ENCODE peak calls at places on chromosomes 4 and X, in eight cellular contexts. One of them, this sample, is unnamed.

GRCh38 chr4:186570193-186570996 is 15.0 kb upstream of the MTNR1A start:
- DNase-seq in BJ: peak; percentile 18
- DNase-seq in fibroblast of mammary gland: peak; percentile 19
- DNase-seq in kidney: no peak
- DNase-seq in epithelial cell of esophagus: peak; percentile 62
- DNase-seq in lung: no peak
- DNase-seq in cardiac muscle cell: peak; percentile 32
- DNase-seq in right lobe of liver: no peak
- DNase-seq in this sample: peak; percentile 74

GRCh38 chr4:68499021-68499420 is 51.8 kb downstream of the TMPRSS11E start:
- DNase-seq in BJ: no peak
- DNase-seq in fibroblast of mammary gland: no peak
- DNase-seq in kidney: no peak
- DNase-seq in epithelial cell of esophagus: no peak
- DNase-seq in lung: no peak
- DNase-seq in cardiac muscle cell: no peak
- DNase-seq in right lobe of liver: no peak
- DNase-seq in this sample: no peak

GRCh38 chr4:171031338-171031737 is 781.9 kb upstream of the GALNTL6 start:
- DNase-seq in BJ: no peak
- DNase-seq in fibroblast of mammary gland: no peak
- DNase-seq in kidney: no peak
- DNase-seq in epithelial cell of esophagus: no peak
- DNase-seq in lung: no peak
- DNase-seq in cardiac muscle cell: no peak
- DNase-seq in right lobe of liver: no peak
- DNase-seq in this sample: no peak

GRCh38 chr4:114383721-114384120 is 214.9 kb upstream of the UGT8 start:
- DNase-seq in BJ: peak; percentile 56
- DNase-seq in fibroblast of mammary gland: peak; percentile 91
- DNase-seq in kidney: no peak
- DNase-seq in epithelial cell of esophagus: peak; percentile 51
- DNase-seq in lung: no peak
- DNase-seq in cardiac muscle cell: no peak
- DNase-seq in right lobe of liver: no peak
- DNase-seq in this sample: no peak

GRCh38 chrX:65697915-65698796 is 30.7 kb downstream of the MSN start:
- DNase-seq in BJ: no peak
- DNase-seq in fibroblast of mammary gland: no peak
- DNase-seq in kidney: peak; percentile 84
- DNase-seq in epithelial cell of esophagus: no peak
- DNase-seq in lung: peak; percentile 58
- DNase-seq in cardiac muscle cell: no peak
- DNase-seq in right lobe of liver: peak; percentile 57
- DNase-seq in this sample: no peak

GRCh38 chr4:27412617-27413016 is 552.0 kb downstream of the STIM2 start:
- DNase-seq in BJ: no peak
- DNase-seq in fibroblast of mammary gland: no peak
- DNase-seq in kidney: no peak
- DNase-seq in epithelial cell of esophagus: peak; percentile 13
- DNase-seq in lung: no peak
- DNase-seq in cardiac muscle cell: no peak
- DNase-seq in right lobe of liver: no peak
- DNase-seq in this sample: no peak

GRCh38 chr4:8210631-8211030 is 11.5 kb downstream of the SH3TC1 start:
- DNase-seq in BJ: no peak
- DNase-seq in fibroblast of mammary gland: no peak
- DNase-seq in kidney: peak; percentile 50
- DNase-seq in epithelial cell of esophagus: no peak
- DNase-seq in lung: no peak
- DNase-seq in cardiac muscle cell: no peak
- DNase-seq in right lobe of liver: no peak
- DNase-seq in this sample: no peak

GRCh38 chrX:57451426-57452020 is 140.3 kb upstream of the ZXDB start:
- DNase-seq in BJ: no peak
- DNase-seq in fibroblast of mammary gland: no peak
- DNase-seq in kidney: no peak
- DNase-seq in epithelial cell of esophagus: no peak
- DNase-seq in lung: no peak
- DNase-seq in cardiac muscle cell: no peak
- DNase-seq in right lobe of liver: no peak
- DNase-seq in this sample: no peak

GRCh38 chr4:113436360-113436759 is 325.2 kb downstream of the CAMK2D start:
- DNase-seq in BJ: peak; percentile 52
- DNase-seq in fibroblast of mammary gland: peak; percentile 88
- DNase-seq in kidney: no peak
- DNase-seq in epithelial cell of esophagus: no peak
- DNase-seq in lung: no peak
- DNase-seq in cardiac muscle cell: no peak
- DNase-seq in right lobe of liver: no peak
- DNase-seq in this sample: no peak

GRCh38 chr4:12879500-12879899 is 604.6 kb downstream of the RAB28 start:
- DNase-seq in BJ: no peak
- DNase-seq in fibroblast of mammary gland: no peak
- DNase-seq in kidney: no peak
- DNase-seq in epithelial cell of esophagus: no peak
- DNase-seq in lung: no peak
- DNase-seq in cardiac muscle cell: no peak
- DNase-seq in right lobe of liver: no peak
- DNase-seq in this sample: no peak

GRCh38 chr4:67983333-67983732 is 20.0 kb upstream of the TMPRSS11A start:
- DNase-seq in BJ: no peak
- DNase-seq in fibroblast of mammary gland: peak; percentile 11
- DNase-seq in kidney: no peak
- DNase-seq in epithelial cell of esophagus: peak; percentile 88
- DNase-seq in lung: no peak
- DNase-seq in cardiac muscle cell: no peak
- DNase-seq in right lobe of liver: no peak
- DNase-seq in this sample: no peak

GRCh38 chr4:88522702-88523324 is 763 bp downstream of the PYURF start:
- DNase-seq in BJ: no peak
- DNase-seq in fibroblast of mammary gland: peak; percentile 41
- DNase-seq in kidney: peak; percentile 74
- DNase-seq in epithelial cell of esophagus: peak; percentile 43
- DNase-seq in lung: no peak
- DNase-seq in cardiac muscle cell: peak; percentile 41
- DNase-seq in right lobe of liver: peak; percentile 56
- DNase-seq in this sample: no peak

GRCh38 chr4:26346203-26346620 is 25.4 kb downstream of the RBPJ start:
- DNase-seq in BJ: no peak
- DNase-seq in fibroblast of mammary gland: peak; percentile 42
- DNase-seq in kidney: no peak
- DNase-seq in epithelial cell of esophagus: no peak
- DNase-seq in lung: no peak
- DNase-seq in cardiac muscle cell: no peak
- DNase-seq in right lobe of liver: no peak
- DNase-seq in this sample: peak; percentile 43

GRCh38 chr4:66688674-66689073 is 856.6 kb downstream of the CENPC start:
- DNase-seq in BJ: no peak
- DNase-seq in fibroblast of mammary gland: peak; percentile 15
- DNase-seq in kidney: no peak
- DNase-seq in epithelial cell of esophagus: peak; percentile 49
- DNase-seq in lung: no peak
- DNase-seq in cardiac muscle cell: peak; percentile 24
- DNase-seq in right lobe of liver: no peak
- DNase-seq in this sample: no peak

GRCh38 chr4:184168406-184169019 is 49.2 kb downstream of the ENPP6 start:
- DNase-seq in BJ: no peak
- DNase-seq in fibroblast of mammary gland: peak; percentile 47
- DNase-seq in kidney: peak; percentile 89
- DNase-seq in epithelial cell of esophagus: peak; percentile 52
- DNase-seq in lung: peak; percentile 65
- DNase-seq in cardiac muscle cell: peak; percentile 85
- DNase-seq in right lobe of liver: peak; percentile 82
- DNase-seq in this sample: no peak

GRCh38 chr4:122908223-122908622 is 14.2 kb downstream of the NUDT6 start:
- DNase-seq in BJ: no peak
- DNase-seq in fibroblast of mammary gland: no peak
- DNase-seq in kidney: no peak
- DNase-seq in epithelial cell of esophagus: no peak
- DNase-seq in lung: no peak
- DNase-seq in cardiac muscle cell: no peak
- DNase-seq in right lobe of liver: no peak
- DNase-seq in this sample: no peak

GRCh38 chr4:176735300-176735699 is 57.4 kb downstream of the VEGFC start:
- DNase-seq in BJ: no peak
- DNase-seq in fibroblast of mammary gland: peak; percentile 78
- DNase-seq in kidney: no peak
- DNase-seq in epithelial cell of esophagus: peak; percentile 20
- DNase-seq in lung: no peak
- DNase-seq in cardiac muscle cell: peak; percentile 17
- DNase-seq in right lobe of liver: no peak
- DNase-seq in this sample: no peak

GRCh38 chr4:89640620-89641366 is 196.2 kb downstream of the SNCA start:
- DNase-seq in BJ: no peak
- DNase-seq in fibroblast of mammary gland: peak; percentile 64
- DNase-seq in kidney: peak; percentile 62
- DNase-seq in epithelial cell of esophagus: peak; percentile 64
- DNase-seq in lung: no peak
- DNase-seq in cardiac muscle cell: peak; percentile 86
- DNase-seq in right lobe of liver: peak; percentile 55
- DNase-seq in this sample: no peak
- TF ChIP-seq CTCF in BJ: peak; percentile 86
- TF ChIP-seq CTCF in fibroblast of mammary gland: peak; percentile 72
- TF ChIP-seq CTCF in kidney: peak; percentile 38
- TF ChIP-seq CTCF in epithelial cell of esophagus: peak; percentile 62
- TF ChIP-seq CTCF in lung: no peak
- TF ChIP-seq CTCF in cardiac muscle cell: peak; percentile 76
- TF ChIP-seq CTCF in right lobe of liver: peak; percentile 55
- TF ChIP-seq CTCF in this sample: peak; percentile 81

GRCh38 chr4:4249876-4250275 is 1.9 kb upstream of the TMEM128 start:
- DNase-seq in BJ: no peak
- DNase-seq in fibroblast of mammary gland: no peak
- DNase-seq in kidney: no peak
- DNase-seq in epithelial cell of esophagus: no peak
- DNase-seq in lung: no peak
- DNase-seq in cardiac muscle cell: no peak
- DNase-seq in right lobe of liver: no peak
- DNase-seq in this sample: no peak
- H3K4me3 ChIP-seq in BJ: no peak overlapping the region
- H3K4me3 ChIP-seq in fibroblast of mammary gland: no peak overlapping the region
- H3K4me3 ChIP-seq in kidney: no peak overlapping the region
- H3K4me3 ChIP-seq in epithelial cell of esophagus: no peak overlapping the region
- H3K4me3 ChIP-seq in lung: no peak overlapping the region
- H3K4me3 ChIP-seq in cardiac muscle cell: no peak overlapping the region
- H3K4me3 ChIP-seq in right lobe of liver: no peak overlapping the region
- H3K4me3 ChIP-seq in this sample: no peak overlapping the region

GRCh38 chr4:6071959-6072720 is 53.9 kb upstream of the C4orf50 start:
- DNase-seq in BJ: no peak
- DNase-seq in fibroblast of mammary gland: no peak
- DNase-seq in kidney: no peak
- DNase-seq in epithelial cell of esophagus: no peak
- DNase-seq in lung: no peak
- DNase-seq in cardiac muscle cell: no peak
- DNase-seq in right lobe of liver: peak; percentile 60
- DNase-seq in this sample: no peak

GRCh38 chr4:6079965-6080364 is 61.7 kb upstream of the C4orf50 start:
- DNase-seq in BJ: no peak
- DNase-seq in fibroblast of mammary gland: no peak
- DNase-seq in kidney: no peak
- DNase-seq in epithelial cell of esophagus: no peak
- DNase-seq in lung: no peak
- DNase-seq in cardiac muscle cell: no peak
- DNase-seq in right lobe of liver: no peak
- DNase-seq in this sample: no peak

GRCh38 chr4:6074723-6075122 is 56.5 kb upstream of the C4orf50 start:
- DNase-seq in BJ: no peak
- DNase-seq in fibroblast of mammary gland: no peak
- DNase-seq in kidney: no peak
- DNase-seq in epithelial cell of esophagus: no peak
- DNase-seq in lung: no peak
- DNase-seq in cardiac muscle cell: no peak
- DNase-seq in right lobe of liver: no peak
- DNase-seq in this sample: no peak

GRCh38 chr4:6071191-6071958 is 53.1 kb upstream of the C4orf50 start:
- DNase-seq in BJ: no peak
- DNase-seq in fibroblast of mammary gland: no peak
- DNase-seq in kidney: no peak
- DNase-seq in epithelial cell of esophagus: no peak
- DNase-seq in lung: no peak
- DNase-seq in cardiac muscle cell: no peak
- DNase-seq in right lobe of liver: no peak
- DNase-seq in this sample: no peak

DNA sequence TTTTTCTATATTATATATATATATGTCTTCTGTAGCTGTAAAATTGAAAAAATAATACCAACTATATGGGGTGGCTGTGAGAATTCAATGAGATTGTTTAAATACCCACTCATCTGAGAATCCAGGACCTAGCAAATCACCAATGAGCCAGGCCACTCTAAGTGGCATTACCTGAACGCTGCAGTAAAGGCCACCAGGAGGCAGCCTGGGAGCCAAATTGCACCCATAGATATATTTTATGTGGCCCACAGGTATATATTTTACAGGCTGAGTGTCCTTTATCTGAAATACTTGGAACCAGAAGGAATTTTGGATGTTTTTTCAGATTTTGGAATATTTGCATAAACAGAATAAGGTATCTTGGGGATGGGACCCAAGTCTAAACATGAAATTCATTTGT is 58.2 kb upstream of the C4orf50 start:
- DNase-seq in BJ: no peak
- DNase-seq in fibroblast of mammary gland: no peak
- DNase-seq in kidney: no peak
- DNase-seq in epithelial cell of esophagus: no peak
- DNase-seq in lung: no peak
- DNase-seq in cardiac muscle cell: no peak
- DNase-seq in right lobe of liver: no peak
- DNase-seq in this sample: no peak
- TF ChIP-seq CTCF in BJ: no peak
- TF ChIP-seq CTCF in fibroblast of mammary gland: no peak
- TF ChIP-seq CTCF in kidney: no peak
- TF ChIP-seq CTCF in epithelial cell of esophagus: no peak
- TF ChIP-seq CTCF in lung: no peak
- TF ChIP-seq CTCF in cardiac muscle cell: no peak
- TF ChIP-seq CTCF in right lobe of liver: peak; percentile 12
- TF ChIP-seq CTCF in this sample: peak; percentile 13

GRCh38 chr4:185201983-185202962 is 1.5 kb downstream of the CFAP97 start:
- DNase-seq in BJ: no peak
- DNase-seq in fibroblast of mammary gland: peak; percentile 27
- DNase-seq in kidney: no peak
- DNase-seq in epithelial cell of esophagus: no peak
- DNase-seq in lung: no peak
- DNase-seq in cardiac muscle cell: peak; percentile 33
- DNase-seq in right lobe of liver: peak; percentile 42
- DNase-seq in this sample: no peak
- H3K4me3 ChIP-seq in BJ: no peak overlapping the region
- H3K4me3 ChIP-seq in fibroblast of mammary gland: peak overlapping the region; percentile 65
- H3K4me3 ChIP-seq in kidney: peak overlapping the region; percentile 68
- H3K4me3 ChIP-seq in epithelial cell of esophagus: peak overlapping the region; percentile 61
- H3K4me3 ChIP-seq in lung: no peak overlapping the region
- H3K4me3 ChIP-seq in cardiac muscle cell: peak overlapping the region; percentile 70
- H3K4me3 ChIP-seq in right lobe of liver: peak overlapping the region; percentile 75
- H3K4me3 ChIP-seq in this sample: peak overlapping the region; percentile 66